ENCODE peak calls at places on chromosome 12, in four cellular contexts. K, A, E and G are unnamed samples.

GRCh38 chr12:92003701-92004100 is 141.9 kb downstream of the BTG1 start:
- DNase-seq in K (no peak), A (no peak), E (no peak), G (no peak)

GRCh38 chr12:114779647-114780046 is 95.7 kb upstream of the TBX3 start:
- DNase-seq in A (no peak), E (no peak), K (no peak), G (no peak)

GRCh38 chr12:74689071-74689655 is 151.5 kb downstream of the ATXN7L3B start:
- DNase-seq in A (peak; percentile 67), K (no peak), E (peak; percentile 1), G (no peak)

GRCh38 chr12:89433634-89434033 is 81.3 kb upstream of the DUSP6 start:
- DNase-seq in K (no peak), A (no peak), E (no peak), G (no peak)

GRCh38 chr12:89389755-89390661 is 37.7 kb upstream of the DUSP6 start:
- DNase-seq in E (no peak), A (no peak), K (no peak), G (no peak)

GRCh38 chr12:107091381-107091780 is 2.0 kb downstream of the CRY1 start:
- DNase-seq in A (peak; percentile 18), K (no peak), E (no peak), G (no peak)

GRCh38 chr12:132593938-132594358 is 16.4 kb downstream of the LRCOL1 start:
- DNase-seq in A (peak; percentile 98), E (peak; percentile 88), K (peak; percentile 59), G (peak; percentile 77)

GRCh38 chr12:46133751-46134150 is 135.1 kb downstream of the SLC38A1 start:
- DNase-seq in A (peak; percentile 24), E (no peak), K (no peak), G (no peak)

GRCh38 chr12:82627799-82628198 is 58.9 kb upstream of the TMTC2 start:
- DNase-seq in K (no peak), E (peak; percentile 25), A (peak; percentile 59), G (no peak)

GRCh38 chr12:88553941-88554658 is 26.2 kb downstream of the KITLG start:
- DNase-seq in E (no peak), K (no peak), A (peak; percentile 74), G (no peak)

GRCh38 chr12:34391771-34392581 is 369.7 kb downstream of the ALG10 start:
- DNase-seq in A (no peak), K (no peak), E (no peak), G (no peak)

GRCh38 chr12:38662851-38663250 is 242.5 kb downstream of the CPNE8 start:
- DNase-seq in A (no peak), E (no peak), K (no peak), G (no peak)

GRCh38 chr12:131477613-131478012 is 233.3 kb upstream of the SFSWAP start:
- DNase-seq in E (no peak), K (no peak), A (no peak), G (no peak)

GRCh38 chr12:50650285-50650684 is 113.6 kb upstream of the ATF1 start:
- DNase-seq in K (no peak), E (no peak), A (no peak), G (no peak)

GRCh38 chr12:617304-617915 is 45.8 kb downstream of the NINJ2 start:
- DNase-seq in K (peak; percentile 15), E (no peak), A (peak; percentile 53), G (no peak)

GRCh38 chr12:54259194-54260011 is 20.5 kb downstream of the CBX5 start:
- DNase-seq in K (peak; percentile 30), A (peak; percentile 91), E (peak; percentile 89), G (peak; percentile 89)

GRCh38 chr12:47383942-47384341 is 304.2 kb upstream of the AMIGO2 start:
- DNase-seq in K (no peak), A (peak; percentile 85), E (no peak), G (no peak)

GRCh38 chr12:19528750-19529149 is 89.5 kb downstream of the AEBP2 start:
- DNase-seq in A (no peak), E (no peak), K (no peak), G (no peak)

GRCh38 chr12:6899837-6900519 is 4.6 kb upstream of the LRRC23 start:
- DNase-seq in A (peak; percentile 62), E (no peak), K (peak; percentile 63), G (no peak)

GRCh38 chr12:54954228-54954627 is 30.3 kb downstream of the TESPA1 start:
- DNase-seq in K (no peak), A (no peak), E (no peak), G (no peak)

GRCh38 chr12:2094597-2094996 is 41.8 kb downstream of the CACNA1C start:
- DNase-seq in K (peak; percentile 44), E (no peak), A (no peak), G (no peak)

GRCh38 chr12:46831335-46832083 is 5.7 kb upstream of the SLC38A4 start:
- DNase-seq in A (no peak), E (no peak), K (no peak), G (no peak)

GRCh38 chr12:26636710-26637328 is 196.2 kb downstream of the ITPR2 start:
- DNase-seq in E (no peak), A (peak; percentile 50), K (no peak), G (no peak)

GRCh38 chr12:109871678-109872314 is 8.5 kb downstream of the GLTP start:
- DNase-seq in K (no peak), E (no peak), A (no peak), G (no peak)

GRCh38 chr12:67748761-67749075 is 100.2 kb downstream of the DYRK2 start:
- DNase-seq in A (peak; percentile 33), K (no peak), E (no peak), G (no peak)

GRCh38 chr12:121668750-121669524 is 517 bp downstream of the MORN3 start:
- DNase-seq in K (peak; percentile 23), A (peak; percentile 51), E (no peak), G (no peak)

GRCh38 chr12:106147956-106148355 is 9.2 kb upstream of the NUAK1 start:
- DNase-seq in E (no peak), K (no peak), A (no peak), G (no peak)

GRCh38 chr12:65986047-65986446 is 144.5 kb downstream of the LLPH start:
- DNase-seq in A (peak; percentile 20), E (no peak), K (no peak), G (no peak)

GRCh38 chr12:49647280-49647679 is 23.9 kb downstream of the PRPF40B start:
- DNase-seq in K (no peak), A (no peak), E (no peak), G (no peak)

GRCh38 chr12:98074286-98074685 is 441.1 kb upstream of the TMPO start:
- DNase-seq in A (no peak), K (no peak), E (no peak), G (no peak)

GRCh38 chr12:110498984-110499706 is 2.8 kb downstream of the VPS29 start:
- DNase-seq in K (no peak), E (no peak), A (peak; percentile 16), G (no peak)

GRCh38 chr12:18888062-18888461 is 150.1 kb downstream of the CAPZA3 start:
- DNase-seq in E (no peak), A (no peak), K (no peak), G (no peak)

GRCh38 chr12:38915783-38916182 is 10.4 kb upstream of the CPNE8 start:
- DNase-seq in A (no peak), K (no peak), E (no peak), G (no peak)

GRCh38 chr12:113980537-113981337 is 14.6 kb upstream of the RBM19 start:
- DNase-seq in A (peak; percentile 79), K (peak; percentile 37), E (peak; percentile 71), G (peak; percentile 36)

GRCh38 chr12:98821849-98822248 is 176.8 kb downstream of the APAF1 start:
- DNase-seq in E (no peak), K (no peak), A (no peak), G (no peak)